ENCODE peak calls at places on chromosomes 3 and 15, in seven cellular contexts. One of them, this sample, is unnamed. For H3K4me1, the result is how much of the 10 kb centered on the place peaks cover.

GRCh38 chr3:22988566-22988965 is 214.6 kb upstream of the UBE2E2 start:
- DNase-seq in transverse colon: no peak
- DNase-seq in cardiac muscle cell: peak
- DNase-seq in HAP-1: no peak
- DNase-seq in upper lobe of right lung: peak
- DNase-seq in right atrium auricular region: no peak
- DNase-seq in heart right ventricle: no peak
- DNase-seq in this sample: no peak

GRCh38 chr15:40792394-40792793 is 14.5 kb upstream of the ZFYVE19 start:
- DNase-seq in transverse colon: no peak
- DNase-seq in cardiac muscle cell: no peak
- DNase-seq in HAP-1: no peak
- DNase-seq in upper lobe of right lung: no peak
- DNase-seq in right atrium auricular region: no peak
- DNase-seq in heart right ventricle: no peak
- DNase-seq in this sample: no peak

GRCh38 chr3:63349583-63350177 is 71.6 kb downstream of the SYNPR start:
- DNase-seq in transverse colon: peak
- DNase-seq in cardiac muscle cell: peak
- DNase-seq in HAP-1: peak
- DNase-seq in upper lobe of right lung: no peak
- DNase-seq in right atrium auricular region: no peak
- DNase-seq in heart right ventricle: peak
- DNase-seq in this sample: no peak

GRCh38 chr15:49863431-49864205 is 242.8 kb downstream of the DTWD1 start:
- DNase-seq in transverse colon: no peak
- DNase-seq in cardiac muscle cell: no peak
- DNase-seq in HAP-1: no peak
- DNase-seq in upper lobe of right lung: no peak
- DNase-seq in right atrium auricular region: no peak
- DNase-seq in heart right ventricle: no peak
- DNase-seq in this sample: no peak

GRCh38 chr15:68599560-68600071 is 20.8 kb downstream of the CORO2B start:
- DNase-seq in transverse colon: no peak
- DNase-seq in cardiac muscle cell: peak
- DNase-seq in HAP-1: peak
- DNase-seq in upper lobe of right lung: no peak
- DNase-seq in right atrium auricular region: no peak
- DNase-seq in heart right ventricle: no peak
- DNase-seq in this sample: no peak

GRCh38 chr15:53976844-53977392 is 1.3 kb upstream of the UNC13C start:
- DNase-seq in transverse colon: no peak
- DNase-seq in cardiac muscle cell: peak
- DNase-seq in HAP-1: peak
- DNase-seq in upper lobe of right lung: no peak
- DNase-seq in right atrium auricular region: no peak
- DNase-seq in heart right ventricle: no peak
- DNase-seq in this sample: no peak

GRCh38 chr3:149781216-149781615 is 11.1 kb downstream of the ANKUB1 start:
- DNase-seq in transverse colon: no peak
- DNase-seq in cardiac muscle cell: no peak
- DNase-seq in HAP-1: no peak
- DNase-seq in upper lobe of right lung: no peak
- DNase-seq in right atrium auricular region: no peak
- DNase-seq in heart right ventricle: no peak
- DNase-seq in this sample: no peak

GRCh38 chr3:15007681-15008141 is 57.4 kb downstream of the MRPS25 start:
- DNase-seq in transverse colon: no peak
- DNase-seq in cardiac muscle cell: no peak
- DNase-seq in HAP-1: no peak
- DNase-seq in upper lobe of right lung: no peak
- DNase-seq in right atrium auricular region: no peak
- DNase-seq in heart right ventricle: no peak
- DNase-seq in this sample: no peak

GRCh38 chr3:140767536-140767935 is 89.7 kb downstream of the TRIM42 start:
- DNase-seq in transverse colon: no peak
- DNase-seq in cardiac muscle cell: no peak
- DNase-seq in HAP-1: no peak
- DNase-seq in upper lobe of right lung: no peak
- DNase-seq in right atrium auricular region: no peak
- DNase-seq in heart right ventricle: no peak
- DNase-seq in this sample: no peak

GRCh38 chr3:99789322-99789721 is 28.3 kb upstream of the CMSS1 start:
- DNase-seq in transverse colon: peak
- DNase-seq in cardiac muscle cell: peak
- DNase-seq in HAP-1: peak
- DNase-seq in upper lobe of right lung: no peak
- DNase-seq in right atrium auricular region: no peak
- DNase-seq in heart right ventricle: peak
- DNase-seq in this sample: no peak

GRCh38 chr3:85030052-85030451 is 71.3 kb downstream of the CADM2 start:
- DNase-seq in transverse colon: no peak
- DNase-seq in cardiac muscle cell: no peak
- DNase-seq in HAP-1: no peak
- DNase-seq in upper lobe of right lung: no peak
- DNase-seq in right atrium auricular region: no peak
- DNase-seq in heart right ventricle: no peak
- DNase-seq in this sample: no peak

GRCh38 chr3:124429129-124429815 is 301.0 kb upstream of the UMPS start:
- DNase-seq in transverse colon: no peak
- DNase-seq in cardiac muscle cell: no peak
- DNase-seq in HAP-1: peak
- DNase-seq in upper lobe of right lung: no peak
- DNase-seq in right atrium auricular region: no peak
- DNase-seq in heart right ventricle: no peak
- DNase-seq in this sample: no peak

GRCh38 chr15:74202461-74203401 is at the start of gene STRA6:
- DNase-seq in transverse colon: no peak
- DNase-seq in cardiac muscle cell: peak
- DNase-seq in HAP-1: peak
- DNase-seq in upper lobe of right lung: no peak
- DNase-seq in right atrium auricular region: no peak
- DNase-seq in heart right ventricle: no peak
- DNase-seq in this sample: no peak

GRCh38 chr15:56491110-56491722 is 26.3 kb upstream of the MNS1 start:
- DNase-seq in transverse colon: peak
- DNase-seq in cardiac muscle cell: peak
- DNase-seq in HAP-1: peak
- DNase-seq in upper lobe of right lung: no peak
- DNase-seq in right atrium auricular region: peak
- DNase-seq in heart right ventricle: peak
- DNase-seq in this sample: peak

GRCh38 chr3:10357592-10358308 is 36.8 kb upstream of the SEC13 start:
- DNase-seq in transverse colon: no peak
- DNase-seq in cardiac muscle cell: no peak
- DNase-seq in HAP-1: no peak
- DNase-seq in upper lobe of right lung: no peak
- DNase-seq in right atrium auricular region: no peak
- DNase-seq in heart right ventricle: peak
- DNase-seq in this sample: no peak

GRCh38 chr3:75101329-75102147 is 487.1 kb upstream of the CNTN3 start:
- DNase-seq in transverse colon: no peak
- DNase-seq in cardiac muscle cell: peak
- DNase-seq in HAP-1: no peak
- DNase-seq in upper lobe of right lung: peak
- DNase-seq in right atrium auricular region: no peak
- DNase-seq in heart right ventricle: no peak
- DNase-seq in this sample: no peak

GRCh38 chr3:27939940-27940339 is 217.8 kb upstream of the EOMES start:
- DNase-seq in transverse colon: no peak
- DNase-seq in cardiac muscle cell: peak
- DNase-seq in HAP-1: no peak
- DNase-seq in upper lobe of right lung: no peak
- DNase-seq in right atrium auricular region: no peak
- DNase-seq in heart right ventricle: no peak
- DNase-seq in this sample: no peak

GRCh38 chr15:101578443-101578894 is 73.7 kb downstream of the TM2D3 start:
- DNase-seq in transverse colon: peak
- DNase-seq in cardiac muscle cell: peak
- DNase-seq in HAP-1: peak
- DNase-seq in upper lobe of right lung: no peak
- DNase-seq in right atrium auricular region: no peak
- DNase-seq in heart right ventricle: no peak
- DNase-seq in this sample: no peak

GRCh38 chr3:5411786-5412185 is 224.3 kb downstream of the EDEM1 start:
- DNase-seq in transverse colon: no peak
- DNase-seq in cardiac muscle cell: no peak
- DNase-seq in HAP-1: no peak
- DNase-seq in upper lobe of right lung: no peak
- DNase-seq in right atrium auricular region: no peak
- DNase-seq in heart right ventricle: no peak
- DNase-seq in this sample: no peak

DNA sequence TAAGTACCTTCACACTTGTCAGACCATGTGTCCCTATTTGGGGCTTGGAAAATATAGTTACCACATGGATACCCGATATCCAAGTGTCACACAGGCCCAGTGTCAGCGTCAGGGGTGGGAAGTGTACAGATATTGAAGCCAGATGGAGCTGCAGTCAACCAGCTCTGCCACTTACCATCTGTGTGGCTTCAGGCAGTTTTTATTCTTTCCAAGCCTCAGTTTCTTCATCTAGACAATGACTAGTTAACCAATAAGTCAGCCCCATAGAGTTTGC is 70.9 kb upstream of the HES1 start:
- DNase-seq in transverse colon: no peak
- DNase-seq in cardiac muscle cell: no peak
- DNase-seq in HAP-1: no peak
- DNase-seq in upper lobe of right lung: no peak
- DNase-seq in right atrium auricular region: no peak
- DNase-seq in heart right ventricle: no peak
- DNase-seq in this sample: no peak
- H3K4me1 ChIP-seq in transverse colon: under half
- H3K4me1 ChIP-seq in cardiac muscle cell: under half
- H3K4me1 ChIP-seq in HAP-1: under half
- H3K4me1 ChIP-seq in upper lobe of right lung: under half
- H3K4me1 ChIP-seq in right atrium auricular region: under half
- H3K4me1 ChIP-seq in heart right ventricle: under half
- H3K4me1 ChIP-seq in this sample: under half

GRCh38 chr3:171387047-171387446 is 73.2 kb downstream of the TNIK start:
- DNase-seq in transverse colon: no peak
- DNase-seq in cardiac muscle cell: no peak
- DNase-seq in HAP-1: no peak
- DNase-seq in upper lobe of right lung: no peak
- DNase-seq in right atrium auricular region: no peak
- DNase-seq in heart right ventricle: no peak
- DNase-seq in this sample: no peak
- H3K4me1 ChIP-seq in transverse colon: under half
- H3K4me1 ChIP-seq in cardiac muscle cell: under half
- H3K4me1 ChIP-seq in HAP-1: under half
- H3K4me1 ChIP-seq in upper lobe of right lung: under half
- H3K4me1 ChIP-seq in right atrium auricular region: under half
- H3K4me1 ChIP-seq in heart right ventricle: under half
- H3K4me1 ChIP-seq in this sample: under half

DNA sequence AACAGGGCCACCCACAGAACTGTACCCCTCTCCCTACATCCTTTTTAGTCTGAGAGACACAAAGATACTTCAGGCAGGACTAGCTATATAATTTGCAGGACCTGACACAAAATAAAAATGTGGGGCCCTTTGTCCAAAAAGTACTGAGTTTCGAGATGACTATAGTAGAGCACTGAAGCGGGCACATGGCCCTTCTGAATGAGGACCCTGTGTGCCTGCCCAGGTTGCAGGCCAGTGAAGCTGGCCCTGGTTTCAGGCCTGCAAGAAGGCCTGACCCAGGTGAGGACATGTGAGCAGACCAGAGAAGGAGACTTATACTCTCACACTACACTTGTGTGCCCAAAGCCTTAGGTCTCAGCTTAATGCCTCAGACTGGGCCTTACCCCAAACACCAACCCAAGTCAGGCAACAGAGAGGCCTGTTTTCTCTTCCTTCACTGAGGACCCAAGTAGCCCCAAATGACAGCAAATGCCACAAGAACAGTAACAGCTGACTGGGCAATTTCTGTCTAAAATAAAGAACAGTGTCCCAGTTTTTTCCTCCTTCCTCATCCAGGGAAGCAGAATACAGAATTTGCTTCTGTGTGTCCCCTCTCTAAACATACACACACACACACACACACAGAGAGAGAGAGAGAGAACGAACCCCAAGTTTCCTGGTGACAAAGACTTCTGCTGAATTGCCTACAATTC is 100.9 kb upstream of the ARHGEF3 start:
- DNase-seq in transverse colon: no peak
- DNase-seq in cardiac muscle cell: no peak
- DNase-seq in HAP-1: no peak
- DNase-seq in upper lobe of right lung: no peak
- DNase-seq in right atrium auricular region: no peak
- DNase-seq in heart right ventricle: no peak
- DNase-seq in this sample: no peak
- H3K4me1 ChIP-seq in transverse colon: under half
- H3K4me1 ChIP-seq in cardiac muscle cell: under half
- H3K4me1 ChIP-seq in HAP-1: under half
- H3K4me1 ChIP-seq in upper lobe of right lung: under half
- H3K4me1 ChIP-seq in right atrium auricular region: under half
- H3K4me1 ChIP-seq in heart right ventricle: under half
- H3K4me1 ChIP-seq in this sample: under half

GRCh38 chr3:45686850-45687249 is 2.3 kb upstream of the SACM1L start:
- DNase-seq in transverse colon: no peak
- DNase-seq in cardiac muscle cell: no peak
- DNase-seq in HAP-1: no peak
- DNase-seq in upper lobe of right lung: no peak
- DNase-seq in right atrium auricular region: no peak
- DNase-seq in heart right ventricle: no peak
- DNase-seq in this sample: no peak

GRCh38 chr3:45683417-45684326 is 5.5 kb upstream of the SACM1L start:
- DNase-seq in transverse colon: no peak
- DNase-seq in cardiac muscle cell: no peak
- DNase-seq in HAP-1: no peak
- DNase-seq in upper lobe of right lung: no peak
- DNase-seq in right atrium auricular region: no peak
- DNase-seq in heart right ventricle: no peak
- DNase-seq in this sample: no peak

GRCh38 chr3:45682786-45683185 is 6.4 kb upstream of the SACM1L start:
- DNase-seq in transverse colon: no peak
- DNase-seq in cardiac muscle cell: no peak
- DNase-seq in HAP-1: no peak
- DNase-seq in upper lobe of right lung: no peak
- DNase-seq in right atrium auricular region: no peak
- DNase-seq in heart right ventricle: no peak
- DNase-seq in this sample: no peak

GRCh38 chr3:45682311-45682710 is 6.9 kb upstream of the SACM1L start:
- DNase-seq in transverse colon: no peak
- DNase-seq in cardiac muscle cell: no peak
- DNase-seq in HAP-1: no peak
- DNase-seq in upper lobe of right lung: no peak
- DNase-seq in right atrium auricular region: no peak
- DNase-seq in heart right ventricle: no peak
- DNase-seq in this sample: no peak

DNA sequence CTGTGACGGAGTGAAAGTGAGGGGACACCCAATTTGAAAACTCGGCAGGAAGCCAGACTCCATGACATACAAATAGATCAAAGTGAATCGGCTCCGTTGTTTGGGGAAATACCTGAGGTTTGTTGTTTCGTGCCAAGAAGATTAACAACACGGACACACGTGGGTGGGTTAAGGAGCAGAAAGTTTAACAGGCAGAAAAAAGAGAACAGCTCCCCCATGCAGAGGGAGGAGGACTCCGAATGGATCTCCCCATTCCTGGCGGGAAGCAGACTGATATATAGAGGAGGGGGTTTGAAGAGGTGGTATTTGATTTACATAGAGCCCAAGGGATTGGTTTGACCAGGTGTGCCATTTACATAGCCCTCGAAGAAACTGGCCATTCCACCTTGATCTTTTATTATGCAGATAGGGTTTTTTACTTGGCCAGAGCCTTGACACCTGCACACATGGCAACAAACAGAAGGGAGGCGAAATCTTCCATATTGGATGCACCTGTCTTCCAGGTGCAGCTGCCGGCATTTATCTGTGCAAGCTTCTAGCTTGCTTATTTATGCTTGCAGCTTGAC is 4.8 kb upstream of the SACM1L start:
- DNase-seq in transverse colon: no peak
- DNase-seq in cardiac muscle cell: no peak
- DNase-seq in HAP-1: no peak
- DNase-seq in upper lobe of right lung: no peak
- DNase-seq in right atrium auricular region: no peak
- DNase-seq in heart right ventricle: no peak
- DNase-seq in this sample: no peak
- H3K4me1 ChIP-seq in transverse colon: under half
- H3K4me1 ChIP-seq in cardiac muscle cell: under half
- H3K4me1 ChIP-seq in HAP-1: under half
- H3K4me1 ChIP-seq in upper lobe of right lung: under half
- H3K4me1 ChIP-seq in right atrium auricular region: under half
- H3K4me1 ChIP-seq in heart right ventricle: under half
- H3K4me1 ChIP-seq in this sample: under half